ENCODE peak calls at places on chromosome 1, in four cellular contexts. U is GM13977, G is endothelial cell, J is omental fat pad. O is an unnamed sample.

GRCh38 chr1:7060826-7061225 is 275.6 kb downstream of the CAMTA1 start:
- DNase-seq in J (no peak), G (no peak), U (no peak), O (no peak)

GRCh38 chr1:206797534-206798383 is 25.5 kb upstream of the IL10 start:
- DNase-seq in G (peak), U (no peak), J (no peak), O (no peak)

GRCh38 chr1:41983451-41983850 is 64.7 kb upstream of the HIVEP3 start:
- DNase-seq in G (no peak), J (no peak), U (no peak), O (no peak)

GRCh38 chr1:23194119-23194984 is 22.9 kb downstream of the HTR1D start:
- DNase-seq in J (no peak), G (no peak), U (no peak), O (no peak)

GRCh38 chr1:222654849-222655248 is 37.0 kb downstream of the MIA3 start:
- DNase-seq in J (no peak), G (no peak), U (peak), O (no peak)

GRCh38 chr1:157490337-157491165 is 61.8 kb downstream of the FCRL5 start:
- DNase-seq in G (peak), U (peak), J (peak), O (no peak)

GRCh38 chr1:147334292-147334691 is 91.8 kb downstream of the CHD1L start:
- DNase-seq in G (no peak), J (no peak), U (no peak), O (no peak)

GRCh38 chr1:37718181-37718900 is 26.0 kb downstream of the CDCA8 start:
- DNase-seq in J (no peak), G (no peak), U (no peak), O (no peak)

GRCh38 chr1:100423832-100424337 is 71.6 kb downstream of the CDC14A start:
- DNase-seq in U (peak), G (no peak), J (no peak), O (no peak)

GRCh38 chr1:42518894-42519293 is 55.8 kb downstream of the CCDC30 start:
- DNase-seq in J (no peak), U (no peak), G (no peak), O (no peak)

GRCh38 chr1:47209725-47210330 is 20.0 kb upstream of the PDZK1IP1 start:
- DNase-seq in G (no peak), J (no peak), U (no peak), O (no peak)

GRCh38 chr1:24109686-24110475 is 2.1 kb downstream of the MYOM3 start:
- DNase-seq in G (no peak), U (no peak), J (no peak), O (no peak)

GRCh38 chr1:92951141-92951582 is 10.1 kb downstream of the DIPK1A start:
- DNase-seq in J (no peak), G (no peak), U (no peak), O (no peak)

GRCh38 chr1:221987860-221988520 is 246.1 kb upstream of the DUSP10 start:
- DNase-seq in G (no peak), U (no peak), J (no peak), O (no peak)

GRCh38 chr1:157941939-157942338 is 51.5 kb upstream of the KIRREL1 start:
- DNase-seq in J (no peak), G (no peak), U (no peak), O (no peak)

GRCh38 chr1:118556936-118557335 is 371.9 kb upstream of the SPAG17 start:
- DNase-seq in J (no peak), G (no peak), U (no peak), O (no peak)

GRCh38 chr1:31239653-31240241 is at the start of gene NKAIN1:
- DNase-seq in U (peak), G (peak), J (no peak), O (no peak)

GRCh38 chr1:11749203-11749689 is 12.7 kb upstream of the C1orf167 start:
- DNase-seq in U (peak), J (no peak), G (peak), O (no peak)

GRCh38 chr1:34910425-34910824 is 19.0 kb downstream of the DLGAP3 start:
- DNase-seq in G (no peak), U (no peak), J (no peak), O (no peak)

GRCh38 chr1:6511461-6512244 is 20.2 kb upstream of the PLEKHG5 start:
- DNase-seq in U (no peak), G (no peak), J (no peak), O (no peak)

GRCh38 chr1:200041337-200042118 is 14.0 kb downstream of the NR5A2 start:
- DNase-seq in G (peak), U (peak), J (no peak), O (no peak)

GRCh38 chr1:241870290-241870689 is 22.3 kb downstream of the EXO1 start:
- DNase-seq in G (no peak), U (no peak), J (no peak), O (no peak)

GRCh38 chr1:197178998-197179397 is 32.5 kb upstream of the ASPM start:
- DNase-seq in J (no peak), G (no peak), U (no peak), O (no peak)

GRCh38 chr1:85297855-85298629 is 21.6 kb upstream of the BCL10 start:
- DNase-seq in U (peak), G (no peak), J (no peak), O (no peak)

GRCh38 chr1:203478986-203479385 is 3.4 kb downstream of the PRELP start:
- DNase-seq in J (no peak), U (no peak), G (no peak), O (no peak)

GRCh38 chr1:7549277-7549676 is 221.8 kb upstream of the VAMP3 start:
- DNase-seq in U (no peak), J (no peak), G (no peak), O (no peak)

GRCh38 chr1:190205713-190206112 is 272.0 kb downstream of the BRINP3 start:
- DNase-seq in U (no peak), J (no peak), G (no peak), O (no peak)

GRCh38 chr1:23902611-23903278 is 10.4 kb downstream of the CNR2 start:
- DNase-seq in G (no peak), J (no peak), U (no peak), O (no peak)

GRCh38 chr1:42046772-42047552 is 106.2 kb upstream of the GUCA2B start:
- DNase-seq in U (no peak), J (no peak), G (no peak), O (no peak)

GRCh38 chr1:16342331-16343062 is 9.8 kb downstream of the FBXO42 start:
- DNase-seq in J (no peak), G (no peak), U (no peak), O (no peak)

GRCh38 chr1:65108025-65108692 is 39.8 kb upstream of the AK4 start:
- DNase-seq in U (no peak), J (no peak), G (no peak), O (no peak)

GRCh38 chr1:181947441-181947840 is 114.1 kb downstream of the ZNF648 start:
- DNase-seq in U (no peak), G (no peak), J (no peak), O (no peak)

GRCh38 chr1:117860906-117861610 is 68.4 kb downstream of the GDAP2 start:
- DNase-seq in G (no peak), U (no peak), J (no peak), O (no peak)

DNA sequence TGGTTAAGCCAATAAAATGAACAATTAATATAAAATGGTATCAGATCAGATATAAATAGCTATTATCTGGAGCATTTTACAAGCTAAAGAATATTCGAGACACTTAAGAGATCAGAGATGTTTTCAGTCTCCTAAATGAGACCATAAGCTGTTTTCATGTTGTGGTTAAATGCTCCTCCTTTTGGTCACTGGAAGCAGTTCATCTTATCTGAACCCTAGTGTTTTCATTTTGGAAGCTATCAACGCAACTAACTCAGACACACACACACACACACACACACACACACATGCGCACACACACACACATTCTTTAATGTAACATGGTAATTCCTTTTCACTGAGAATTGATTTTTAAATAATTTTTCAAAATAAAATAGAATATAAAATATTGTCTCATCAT is 10.0 kb upstream of the LRRC8C start:
- DNase-seq in J (no peak), G (no peak), U (no peak), O (no peak)
- TF ChIP-seq CTCF in J (no peak), G (no peak), U (peak), O (no peak)

DNA sequence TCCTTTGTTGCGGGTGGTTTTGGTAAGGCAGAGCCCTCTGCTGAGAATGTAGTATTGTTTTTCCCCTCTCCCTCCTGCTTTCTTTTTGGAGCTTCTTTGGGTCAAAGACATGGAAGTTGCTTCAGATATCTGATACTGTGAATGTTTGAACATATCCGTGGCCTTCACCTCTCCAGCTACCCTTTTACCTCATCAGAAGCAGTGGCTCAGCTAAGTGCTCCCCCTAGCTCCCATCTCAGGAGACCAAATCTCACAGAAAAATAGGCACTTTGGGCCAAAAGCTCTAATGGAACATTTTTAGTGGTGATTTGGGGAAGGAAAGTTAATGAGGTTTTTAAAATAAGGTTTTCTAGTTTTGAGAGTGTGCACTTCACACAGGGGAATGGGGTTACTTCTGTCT is 6.3 kb downstream of the TMEM200B start:
- DNase-seq in J (no peak), U (no peak), G (no peak), O (no peak)
- TF ChIP-seq CTCF in J (no peak), U (no peak), G (no peak), O (peak)

GRCh38 chr1:110047463-110047862 is 13.0 kb downstream of the STRIP1 start:
- DNase-seq in J (no peak), U (no peak), G (no peak), O (no peak)
- TF ChIP-seq CTCF in J (no peak), U (no peak), G (no peak), O (no peak)

GRCh38 chr1:227622739-227623475 is 59.6 kb downstream of the ZNF678 start:
- DNase-seq in U (no peak), J (no peak), G (no peak), O (no peak)

DNA sequence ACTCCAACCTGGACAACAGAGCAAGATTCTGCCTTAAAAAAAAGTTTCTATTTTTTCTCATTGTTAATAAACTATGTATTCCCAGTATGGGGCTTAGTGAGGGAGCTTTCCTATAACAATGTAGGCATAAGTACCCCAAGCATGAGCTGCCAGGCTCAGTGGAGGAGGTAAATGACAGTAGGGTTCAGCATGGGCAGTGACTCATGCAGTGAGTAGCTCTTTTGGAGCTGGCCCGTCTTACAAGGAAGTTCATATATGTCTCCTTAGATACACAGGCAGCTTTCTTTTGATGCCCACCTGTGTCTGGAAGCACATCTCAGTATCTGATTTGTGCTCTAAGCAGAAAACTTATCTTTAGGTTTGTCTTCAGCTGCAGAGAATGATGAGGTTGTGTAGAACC is 57.9 kb downstream of the ZNF678 start:
- DNase-seq in J (no peak), U (no peak), G (no peak), O (no peak)
- TF ChIP-seq CTCF in J (no peak), U (no peak), G (no peak), O (no peak)

GRCh38 chr1:212292250-212292924 is 7.2 kb downstream of the PPP2R5A start:
- DNase-seq in J (no peak), G (no peak), U (no peak), O (no peak)

GRCh38 chr1:212289262-212290077 is 4.3 kb downstream of the PPP2R5A start:
- DNase-seq in J (no peak), G (no peak), U (no peak), O (no peak)

GRCh38 chr1:212293579-212293978 is 8.4 kb downstream of the PPP2R5A start:
- DNase-seq in U (no peak), J (no peak), G (no peak), O (no peak)

GRCh38 chr1:212290608-212291007 is 5.4 kb downstream of the PPP2R5A start:
- DNase-seq in U (no peak), J (no peak), G (no peak), O (no peak)

DNA sequence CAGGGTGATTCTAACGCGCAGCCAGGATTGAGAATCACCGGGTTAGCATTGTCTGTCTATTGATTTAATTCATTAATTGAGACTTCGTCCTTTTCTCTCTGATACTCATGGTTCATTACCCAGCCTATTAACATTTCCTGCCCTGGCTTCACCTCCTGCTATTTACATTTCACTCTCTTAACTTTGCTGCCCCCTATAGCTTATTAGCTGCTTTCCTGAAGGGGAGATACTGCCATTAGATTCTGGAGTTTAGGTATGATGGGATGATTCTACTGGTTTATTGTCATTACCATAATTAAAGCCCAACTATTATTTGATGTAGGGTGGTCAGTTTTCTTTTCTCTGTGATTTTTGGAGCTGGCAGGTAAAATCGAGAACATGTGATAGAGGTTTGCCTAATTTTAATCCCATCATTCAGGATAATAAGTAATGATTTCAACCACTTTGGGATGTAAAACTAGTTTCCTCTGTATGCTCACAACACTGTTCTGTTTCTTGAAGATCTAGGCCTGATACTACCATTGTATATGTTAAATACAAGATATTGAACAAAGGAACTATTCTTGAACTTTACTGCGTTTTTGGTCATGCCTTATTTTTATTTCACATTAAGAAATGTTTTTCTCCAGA is 6.4 kb downstream of the PPP2R5A start:
- DNase-seq in J (no peak), U (peak), G (peak), O (peak)
- TF ChIP-seq CTCF in J (no peak), U (peak), G (no peak), O (peak)

GRCh38 chr1:230048922-230049321 is 18.1 kb upstream of the GALNT2 start:
- DNase-seq in U (no peak), G (no peak), J (no peak), O (no peak)
- TF ChIP-seq CTCF in U (no peak), G (no peak), J (no peak), O (no peak)

GRCh38 chr1:152745289-152745704 is 12.5 kb upstream of the KPRP start:
- DNase-seq in U (no peak), G (no peak), J (no peak), O (no peak)
- TF ChIP-seq CTCF in U (no peak), G (no peak), J (no peak), O (peak)